ENCODE peak calls at places on chromosomes 12 and 14, in ten cellular contexts. One of them, this sample, is unnamed.

GRCh38 chr12:49188205-49188915 is 520 bp downstream of the TUBA1A start:
- DNase-seq in posterior cingulate gyrus: peak
- DNase-seq in NCI-H510A: peak
- DNase-seq in H7: peak
- DNase-seq in activated naive CD4-positive, alpha-beta T cell: peak
- DNase-seq in Daoy: peak
- DNase-seq in NCI-H524: peak
- DNase-seq in NCI-H748 treated with DMSO at 0.1 percent for 48 hours: peak
- DNase-seq in stimulated activated CD4-positive, alpha-beta T cell treated with anti-CD3 and anti-CD28 coated beads, Interleukin-12 subunit alpha, Interleukin-12 subunit beta, amount 100 ng/mL, for 24 hours: peak
- DNase-seq in Caki2: peak
- DNase-seq in this sample: peak

GRCh38 chr12:123363743-123364531 is 710 bp downstream of the SBNO1 start:
- DNase-seq in posterior cingulate gyrus: no peak
- DNase-seq in NCI-H510A: no peak
- DNase-seq in stimulated activated CD4-positive, alpha-beta T cell treated with anti-CD3 and anti-CD28 coated beads, Interleukin-12 subunit alpha, Interleukin-12 subunit beta, amount 100 ng/mL, for 24 hours: no peak
- DNase-seq in NCI-H524: no peak
- DNase-seq in H7: peak
- DNase-seq in activated naive CD4-positive, alpha-beta T cell: peak
- DNase-seq in NCI-H748 treated with DMSO at 0.1 percent for 48 hours: no peak
- DNase-seq in Caki2: peak
- DNase-seq in Daoy: peak
- DNase-seq in this sample: peak

GRCh38 chr12:5927732-5928516 is 17.1 kb downstream of the ANO2 start:
- DNase-seq in NCI-H510A: no peak
- DNase-seq in NCI-H524: no peak
- DNase-seq in H7: no peak
- DNase-seq in stimulated activated CD4-positive, alpha-beta T cell treated with anti-CD3 and anti-CD28 coated beads, Interleukin-12 subunit alpha, Interleukin-12 subunit beta, amount 100 ng/mL, for 24 hours: no peak
- DNase-seq in posterior cingulate gyrus: no peak
- DNase-seq in Daoy: no peak
- DNase-seq in activated naive CD4-positive, alpha-beta T cell: no peak
- DNase-seq in NCI-H748 treated with DMSO at 0.1 percent for 48 hours: no peak
- DNase-seq in Caki2: no peak
- DNase-seq in this sample: no peak

GRCh38 chr14:37708481-37708880 is 113.1 kb downstream of the TTC6 start:
- DNase-seq in Caki2: no peak
- DNase-seq in NCI-H748 treated with DMSO at 0.1 percent for 48 hours: no peak
- DNase-seq in activated naive CD4-positive, alpha-beta T cell: no peak
- DNase-seq in posterior cingulate gyrus: no peak
- DNase-seq in NCI-H524: peak
- DNase-seq in Daoy: no peak
- DNase-seq in H7: no peak
- DNase-seq in stimulated activated CD4-positive, alpha-beta T cell treated with anti-CD3 and anti-CD28 coated beads, Interleukin-12 subunit alpha, Interleukin-12 subunit beta, amount 100 ng/mL, for 24 hours: no peak
- DNase-seq in NCI-H510A: no peak
- DNase-seq in this sample: no peak

GRCh38 chr12:22855456-22855855 is 230.5 kb downstream of the ETNK1 start:
- DNase-seq in activated naive CD4-positive, alpha-beta T cell: no peak
- DNase-seq in NCI-H524: no peak
- DNase-seq in H7: peak
- DNase-seq in posterior cingulate gyrus: no peak
- DNase-seq in NCI-H748 treated with DMSO at 0.1 percent for 48 hours: no peak
- DNase-seq in NCI-H510A: no peak
- DNase-seq in Caki2: no peak
- DNase-seq in Daoy: no peak
- DNase-seq in stimulated activated CD4-positive, alpha-beta T cell treated with anti-CD3 and anti-CD28 coated beads, Interleukin-12 subunit alpha, Interleukin-12 subunit beta, amount 100 ng/mL, for 24 hours: no peak
- DNase-seq in this sample: no peak

GRCh38 chr14:99541677-99542470 is 60.7 kb downstream of the CCNK start:
- DNase-seq in posterior cingulate gyrus: no peak
- DNase-seq in NCI-H524: peak
- DNase-seq in activated naive CD4-positive, alpha-beta T cell: no peak
- DNase-seq in Daoy: no peak
- DNase-seq in NCI-H748 treated with DMSO at 0.1 percent for 48 hours: no peak
- DNase-seq in Caki2: no peak
- DNase-seq in stimulated activated CD4-positive, alpha-beta T cell treated with anti-CD3 and anti-CD28 coated beads, Interleukin-12 subunit alpha, Interleukin-12 subunit beta, amount 100 ng/mL, for 24 hours: no peak
- DNase-seq in NCI-H510A: peak
- DNase-seq in H7: no peak
- DNase-seq in this sample: peak

GRCh38 chr12:98653866-98654493 is 8.9 kb downstream of the APAF1 start:
- DNase-seq in posterior cingulate gyrus: no peak
- DNase-seq in NCI-H748 treated with DMSO at 0.1 percent for 48 hours: peak
- DNase-seq in activated naive CD4-positive, alpha-beta T cell: no peak
- DNase-seq in stimulated activated CD4-positive, alpha-beta T cell treated with anti-CD3 and anti-CD28 coated beads, Interleukin-12 subunit alpha, Interleukin-12 subunit beta, amount 100 ng/mL, for 24 hours: no peak
- DNase-seq in H7: peak
- DNase-seq in Caki2: peak
- DNase-seq in NCI-H510A: no peak
- DNase-seq in NCI-H524: peak
- DNase-seq in Daoy: peak
- DNase-seq in this sample: peak

GRCh38 chr12:82833461-82833860 is 146.8 kb downstream of the TMTC2 start:
- DNase-seq in Daoy: no peak
- DNase-seq in NCI-H510A: no peak
- DNase-seq in NCI-H524: no peak
- DNase-seq in Caki2: no peak
- DNase-seq in activated naive CD4-positive, alpha-beta T cell: no peak
- DNase-seq in NCI-H748 treated with DMSO at 0.1 percent for 48 hours: no peak
- DNase-seq in stimulated activated CD4-positive, alpha-beta T cell treated with anti-CD3 and anti-CD28 coated beads, Interleukin-12 subunit alpha, Interleukin-12 subunit beta, amount 100 ng/mL, for 24 hours: no peak
- DNase-seq in H7: no peak
- DNase-seq in posterior cingulate gyrus: no peak
- DNase-seq in this sample: no peak

GRCh38 chr12:64395739-64396138 is 5.2 kb upstream of the C12orf56 start:
- DNase-seq in Caki2: no peak
- DNase-seq in NCI-H748 treated with DMSO at 0.1 percent for 48 hours: no peak
- DNase-seq in Daoy: no peak
- DNase-seq in activated naive CD4-positive, alpha-beta T cell: no peak
- DNase-seq in H7: no peak
- DNase-seq in stimulated activated CD4-positive, alpha-beta T cell treated with anti-CD3 and anti-CD28 coated beads, Interleukin-12 subunit alpha, Interleukin-12 subunit beta, amount 100 ng/mL, for 24 hours: no peak
- DNase-seq in posterior cingulate gyrus: no peak
- DNase-seq in NCI-H510A: no peak
- DNase-seq in NCI-H524: no peak
- DNase-seq in this sample: no peak

GRCh38 chr14:49512147-49512551 is 74.0 kb downstream of the RPS29 start:
- DNase-seq in NCI-H524: no peak
- DNase-seq in activated naive CD4-positive, alpha-beta T cell: no peak
- DNase-seq in stimulated activated CD4-positive, alpha-beta T cell treated with anti-CD3 and anti-CD28 coated beads, Interleukin-12 subunit alpha, Interleukin-12 subunit beta, amount 100 ng/mL, for 24 hours: no peak
- DNase-seq in Daoy: peak
- DNase-seq in posterior cingulate gyrus: no peak
- DNase-seq in NCI-H748 treated with DMSO at 0.1 percent for 48 hours: no peak
- DNase-seq in H7: no peak
- DNase-seq in Caki2: peak
- DNase-seq in NCI-H510A: no peak
- DNase-seq in this sample: no peak

GRCh38 chr12:52044284-52044983 is 6.8 kb upstream of the NR4A1 start:
- DNase-seq in stimulated activated CD4-positive, alpha-beta T cell treated with anti-CD3 and anti-CD28 coated beads, Interleukin-12 subunit alpha, Interleukin-12 subunit beta, amount 100 ng/mL, for 24 hours: no peak
- DNase-seq in Caki2: no peak
- DNase-seq in posterior cingulate gyrus: peak
- DNase-seq in NCI-H748 treated with DMSO at 0.1 percent for 48 hours: no peak
- DNase-seq in H7: no peak
- DNase-seq in Daoy: peak
- DNase-seq in NCI-H510A: no peak
- DNase-seq in NCI-H524: no peak
- DNase-seq in activated naive CD4-positive, alpha-beta T cell: no peak
- DNase-seq in this sample: no peak

GRCh38 chr14:80055912-80056801 is 155.1 kb downstream of the DIO2 start:
- DNase-seq in posterior cingulate gyrus: no peak
- DNase-seq in NCI-H510A: peak
- DNase-seq in Daoy: peak
- DNase-seq in stimulated activated CD4-positive, alpha-beta T cell treated with anti-CD3 and anti-CD28 coated beads, Interleukin-12 subunit alpha, Interleukin-12 subunit beta, amount 100 ng/mL, for 24 hours: no peak
- DNase-seq in Caki2: peak
- DNase-seq in NCI-H524: peak
- DNase-seq in H7: peak
- DNase-seq in activated naive CD4-positive, alpha-beta T cell: no peak
- DNase-seq in NCI-H748 treated with DMSO at 0.1 percent for 48 hours: peak
- DNase-seq in this sample: peak

GRCh38 chr14:80504781-80505180 is 293.5 kb upstream of the DIO2 start:
- DNase-seq in activated naive CD4-positive, alpha-beta T cell: no peak
- DNase-seq in NCI-H510A: no peak
- DNase-seq in Daoy: no peak
- DNase-seq in H7: no peak
- DNase-seq in NCI-H748 treated with DMSO at 0.1 percent for 48 hours: no peak
- DNase-seq in posterior cingulate gyrus: no peak
- DNase-seq in NCI-H524: no peak
- DNase-seq in stimulated activated CD4-positive, alpha-beta T cell treated with anti-CD3 and anti-CD28 coated beads, Interleukin-12 subunit alpha, Interleukin-12 subunit beta, amount 100 ng/mL, for 24 hours: no peak
- DNase-seq in Caki2: no peak
- DNase-seq in this sample: no peak

GRCh38 chr14:72737560-72737943 is 156.3 kb downstream of the DPF3 start:
- DNase-seq in stimulated activated CD4-positive, alpha-beta T cell treated with anti-CD3 and anti-CD28 coated beads, Interleukin-12 subunit alpha, Interleukin-12 subunit beta, amount 100 ng/mL, for 24 hours: no peak
- DNase-seq in Caki2: no peak
- DNase-seq in activated naive CD4-positive, alpha-beta T cell: no peak
- DNase-seq in NCI-H748 treated with DMSO at 0.1 percent for 48 hours: no peak
- DNase-seq in posterior cingulate gyrus: no peak
- DNase-seq in H7: no peak
- DNase-seq in Daoy: no peak
- DNase-seq in NCI-H510A: no peak
- DNase-seq in NCI-H524: no peak
- DNase-seq in this sample: no peak

GRCh38 chr14:49853572-49854375 is 1.2 kb upstream of the NEMF start:
- DNase-seq in NCI-H748 treated with DMSO at 0.1 percent for 48 hours: peak
- DNase-seq in stimulated activated CD4-positive, alpha-beta T cell treated with anti-CD3 and anti-CD28 coated beads, Interleukin-12 subunit alpha, Interleukin-12 subunit beta, amount 100 ng/mL, for 24 hours: peak
- DNase-seq in posterior cingulate gyrus: peak
- DNase-seq in activated naive CD4-positive, alpha-beta T cell: peak
- DNase-seq in NCI-H524: peak
- DNase-seq in Daoy: peak
- DNase-seq in H7: peak
- DNase-seq in Caki2: peak
- DNase-seq in NCI-H510A: peak
- DNase-seq in this sample: peak

GRCh38 chr14:77738559-77739250 is 22.3 kb downstream of the SNW1 start:
- DNase-seq in Caki2: no peak
- DNase-seq in stimulated activated CD4-positive, alpha-beta T cell treated with anti-CD3 and anti-CD28 coated beads, Interleukin-12 subunit alpha, Interleukin-12 subunit beta, amount 100 ng/mL, for 24 hours: no peak
- DNase-seq in NCI-H524: no peak
- DNase-seq in posterior cingulate gyrus: no peak
- DNase-seq in NCI-H510A: no peak
- DNase-seq in Daoy: peak
- DNase-seq in NCI-H748 treated with DMSO at 0.1 percent for 48 hours: no peak
- DNase-seq in activated naive CD4-positive, alpha-beta T cell: no peak
- DNase-seq in H7: no peak
- DNase-seq in this sample: no peak

This sample was measured in NCI-H69.